ENCODE peak calls at places on chromosomes 5 and 9, in ten cellular contexts. C is posterior cingulate gyrus; S is pons; Q is NCI-H2081; V is stimulated activated CD8-positive, alpha-beta memory T cell treated with anti-CD3 and anti-CD28 coated beads, Interleukin-7, amount 100 ng/mL, for 24 hours; O is HT-29; W is neural progenitor cell; R is ELF-1; Z is activated CD4-positive, alpha-beta T cell treated with anti-CD3 and anti-CD28 coated beads, Interleukin-2, amount 50 U/mL, for 4 hours; G is left ventricle myocardium inferior. F is an unnamed sample.

GRCh38 chr5:136004436-136004835 is 24.4 kb upstream of the TGFBI start:
- DNase-seq in C (no peak), S (no peak), Q (no peak), V (no peak), O (no peak), W (no peak), R (no peak), Z (no peak), G (no peak), F (no peak)

GRCh38 chr5:109805472-109805871 is 115.7 kb downstream of the MAN2A1 start:
- DNase-seq in C (no peak), S (no peak), Q (no peak), V (no peak), O (no peak), W (peak), R (no peak), Z (no peak), G (no peak), F (no peak)

GRCh38 chr5:28408186-28408585 is 1369.8 kb upstream of the CDH9 start:
- DNase-seq in C (no peak), S (no peak), Q (no peak), V (no peak), O (peak), W (no peak), R (no peak), Z (no peak), G (no peak), F (no peak)

GRCh38 chr9:117081641-117082317 is 333.1 kb downstream of the ASTN2 start:
- DNase-seq in C (no peak), S (peak), Q (no peak), V (no peak), O (no peak), W (no peak), R (no peak), Z (no peak), G (no peak), F (no peak)

GRCh38 chr5:123181394-123181801 is 92.4 kb downstream of the PRDM6 start:
- DNase-seq in C (no peak), S (no peak), Q (no peak), V (no peak), O (no peak), W (no peak), R (peak), Z (no peak), G (no peak), F (no peak)

GRCh38 chr9:123058834-123059233 is 25.4 kb downstream of the GPR21 start:
- DNase-seq in C (no peak), S (no peak), Q (no peak), V (no peak), O (no peak), W (no peak), R (no peak), Z (no peak), G (no peak), F (peak)

GRCh38 chr5:39201795-39202593 is 17.4 kb downstream of the FYB1 start:
- DNase-seq in C (no peak), S (no peak), Q (no peak), V (no peak), O (no peak), W (no peak), R (no peak), Z (no peak), G (no peak), F (no peak)

GRCh38 chr9:106590759-106591505 is 272.0 kb upstream of the ZNF462 start:
- DNase-seq in C (no peak), S (no peak), Q (no peak), V (no peak), O (no peak), W (no peak), R (no peak), Z (no peak), G (no peak), F (no peak)

GRCh38 chr9:90974007-90974406 is 172.4 kb downstream of the SYK start:
- DNase-seq in C (no peak), S (no peak), Q (no peak), V (no peak), O (no peak), W (no peak), R (no peak), Z (no peak), G (no peak), F (no peak)

GRCh38 chr9:97598461-97599288 is 34.5 kb downstream of the TSTD2 start:
- DNase-seq in C (peak), S (peak), Q (peak), V (peak), O (peak), W (peak), R (peak), Z (peak), G (peak), F (peak)